ENCODE peak calls at places on chromosome 20, in four cellular contexts. M, U, E and Z are unnamed samples.

GRCh38 chr20:9359561-9360308 is 154.7 kb upstream of the LAMP5 start:
- DNase-seq in M (no peak), U (no peak), E (peak), Z (peak)

GRCh38 chr20:40966103-40966502 is 62.5 kb upstream of the TOP1 start:
- DNase-seq in M (no peak), U (no peak), E (no peak), Z (no peak)

GRCh38 chr20:967796-968742 is 34.0 kb downstream of the RSPO4 start:
- DNase-seq in M (peak), U (no peak), E (peak), Z (peak)

GRCh38 chr20:52945268-52945667 is 26.9 kb upstream of the TSHZ2 start:
- DNase-seq in M (no peak), U (no peak), E (no peak), Z (no peak)

GRCh38 chr20:44120676-44121425 is 66.1 kb downstream of the JPH2 start:
- DNase-seq in M (no peak), U (no peak), E (no peak), Z (no peak)

GRCh38 chr20:46699651-46700359 is 9.6 kb upstream of the SLC2A10 start:
- DNase-seq in M (no peak), U (no peak), E (peak), Z (peak)

GRCh38 chr20:4949833-4950178 is 51.5 kb downstream of the SLC23A2 start:
- DNase-seq in M (no peak), U (peak), E (peak), Z (peak)

GRCh38 chr20:58906894-58907293 is 54.4 kb downstream of the GNAS start:
- DNase-seq in M (no peak), U (no peak), E (peak), Z (no peak)

GRCh38 chr20:10925767-10926166 is 252.0 kb upstream of the JAG1 start:
- DNase-seq in M (no peak), U (no peak), E (no peak), Z (no peak)

GRCh38 chr20:14775778-14776177 is 438.4 kb upstream of the FLRT3 start:
- DNase-seq in M (peak), U (no peak), E (peak), Z (no peak)

GRCh38 chr20:41148956-41149355 is 11.6 kb downstream of the PLCG1 start:
- DNase-seq in M (no peak), U (no peak), E (no peak), Z (no peak)

GRCh38 chr20:58569211-58570125 is 54.3 kb upstream of the APCDD1L start:
- DNase-seq in M (no peak), U (no peak), E (no peak), Z (no peak)

GRCh38 chr20:34066476-34067090 is 45.5 kb downstream of the EIF2S2 start:
- DNase-seq in M (no peak), U (no peak), E (peak), Z (no peak)

GRCh38 chr20:35311409-35311808 is 19.2 kb upstream of the FAM83C start:
- DNase-seq in M (no peak), U (peak), E (peak), Z (peak)

GRCh38 chr20:57654363-57654997 is 34.3 kb upstream of the ZBP1 start:
- DNase-seq in M (peak), U (peak), E (peak), Z (peak)

GRCh38 chr20:35583636-35584560 is 31.7 kb upstream of the SPAG4 start:
- DNase-seq in M (no peak), U (no peak), E (no peak), Z (no peak)

GRCh38 chr20:17449039-17449438 is 82.1 kb downstream of the BFSP1 start:
- DNase-seq in M (no peak), U (no peak), E (no peak), Z (no peak)

GRCh38 chr20:17863209-17863576 is 105.4 kb downstream of the SNX5 start:
- DNase-seq in M (no peak), U (no peak), E (no peak), Z (no peak)

GRCh38 chr20:24629668-24630067 is 160.2 kb downstream of the SYNDIG1 start:
- DNase-seq in M (no peak), U (no peak), E (no peak), Z (peak)

GRCh38 chr20:44532981-44533331 is 11.1 kb upstream of the SERINC3 start:
- DNase-seq in M (no peak), U (no peak), E (peak), Z (peak)

GRCh38 chr20:48722737-48723191 is 105.0 kb downstream of the PREX1 start:
- DNase-seq in M (no peak), U (no peak), E (no peak), Z (peak)

GRCh38 chr20:23632711-23633573 is 4.8 kb downstream of the CST3 start:
- DNase-seq in M (no peak), U (no peak), E (no peak), Z (no peak)

GRCh38 chr20:9218412-9219001 is 149.6 kb downstream of the PLCB4 start:
- DNase-seq in M (no peak), U (no peak), E (peak), Z (no peak)

GRCh38 chr20:35791823-35792222 is 20.0 kb downstream of the PHF20 start:
- DNase-seq in M (peak), U (no peak), E (peak), Z (no peak)

GRCh38 chr20:23918896-23919295 is 39.3 kb upstream of the CST5 start:
- DNase-seq in M (no peak), U (no peak), E (no peak), Z (no peak)

GRCh38 chr20:31835977-31836852 is 9.2 kb downstream of the FOXS1 start:
- DNase-seq in M (peak), U (no peak), E (peak), Z (peak)